ENCODE peak calls at places on chromosome 19, in nine cellular contexts. Q is endodermal cell, D is aorta, S is adrenal gland, W is hepatocyte, V is right atrium auricular region, Z is ascending aorta, I is colonic mucosa, X is left ventricle myocardium inferior. A is an unnamed sample.
A peak's percentile ranks its signal among the peaks of the same experiment; 100 is the strongest.

GRCh38 chr19:11373166-11373884 is 1.1 kb upstream of the SWSAP1 start:
- DNase-seq in I (no peak), V (no peak), D (no peak), S (no peak), X (no peak), Z (no peak), W (peak; percentile 81), Q (peak; percentile 89), A (peak; percentile 56)

GRCh38 chr19:48629599-48630288 is 7.4 kb downstream of the DBP start:
- DNase-seq in Z (no peak), S (peak; percentile 97), V (peak; percentile 76), W (peak; percentile 79), X (peak; percentile 54), D (peak; percentile 65), I (peak; percentile 92), Q (peak; percentile 99), A (no peak)

GRCh38 chr19:19823916-19824315 is 2.4 kb upstream of the ZNF506 start:
- DNase-seq in V (no peak), S (no peak), X (no peak), Q (no peak), W (no peak), Z (no peak), D (no peak), I (no peak), A (no peak)

GRCh38 chr19:29489182-29489951 is 36.4 kb upstream of the VSTM2B start:
- DNase-seq in Z (no peak), S (no peak), W (no peak), X (no peak), I (no peak), D (no peak), V (no peak), Q (peak; percentile 22), A (no peak)

GRCh38 chr19:48837586-48838191 is 1.4 kb upstream of the HSD17B14 start:
- DNase-seq in X (no peak), Q (peak; percentile 60), V (no peak), Z (no peak), I (no peak), W (no peak), S (no peak), D (no peak), A (no peak)

GRCh38 chr19:4633140-4633967 is 6.0 kb upstream of the TNFAIP8L1 start:
- DNase-seq in V (peak; percentile 65), W (peak; percentile 68), D (peak; percentile 83), I (peak; percentile 69), S (peak; percentile 78), X (peak; percentile 58), Q (peak; percentile 91), Z (peak; percentile 78), A (peak; percentile 80)

GRCh38 chr19:40702337-40703012 is 12.0 kb upstream of the NUMBL start:
- DNase-seq in X (peak; percentile 66), I (no peak), Q (peak; percentile 92), Z (no peak), W (peak; percentile 66), S (no peak), V (no peak), D (no peak), A (peak; percentile 57)

GRCh38 chr19:56601375-56601774 is 6.3 kb downstream of the ZNF71 start:
- DNase-seq in I (no peak), V (no peak), X (no peak), D (no peak), Z (no peak), S (no peak), W (no peak), Q (no peak), A (no peak)

GRCh38 chr19:4278460-4278901 is 585 bp upstream of the SHD start:
- DNase-seq in S (no peak), I (no peak), Z (no peak), Q (no peak), D (no peak), W (no peak), X (no peak), V (no peak), A (no peak)

GRCh38 chr19:3304871-3305423 is 61.4 kb upstream of the NFIC start:
- DNase-seq in I (peak; percentile 83), W (peak; percentile 77), D (peak; percentile 77), X (peak; percentile 63), Z (peak; percentile 81), S (peak; percentile 71), Q (peak; percentile 91), V (peak; percentile 72), A (peak; percentile 78)

GRCh38 chr19:33052352-33052972 is 12.2 kb downstream of the RHPN2 start:
- DNase-seq in I (peak; percentile 72), X (no peak), W (peak; percentile 69), V (no peak), Z (no peak), Q (no peak), S (no peak), D (no peak), A (peak; percentile 54)

GRCh38 chr19:47141695-47142094 is 11.1 kb downstream of the SAE1 start:
- DNase-seq in S (no peak), I (no peak), D (no peak), X (no peak), W (no peak), Z (no peak), V (no peak), Q (no peak), A (no peak)

GRCh38 chr19:28636706-28637105 is 576.2 kb downstream of the UQCRFS1 start:
- DNase-seq in X (no peak), V (no peak), Q (no peak), S (no peak), Z (no peak), I (no peak), W (no peak), D (no peak), A (no peak)

GRCh38 chr19:48683349-48683748 is 10.5 kb upstream of the NTN5 start:
- DNase-seq in X (peak; percentile 66), D (peak; percentile 63), W (no peak), Z (no peak), S (no peak), I (no peak), V (peak; percentile 64), Q (no peak), A (no peak)

DNA sequence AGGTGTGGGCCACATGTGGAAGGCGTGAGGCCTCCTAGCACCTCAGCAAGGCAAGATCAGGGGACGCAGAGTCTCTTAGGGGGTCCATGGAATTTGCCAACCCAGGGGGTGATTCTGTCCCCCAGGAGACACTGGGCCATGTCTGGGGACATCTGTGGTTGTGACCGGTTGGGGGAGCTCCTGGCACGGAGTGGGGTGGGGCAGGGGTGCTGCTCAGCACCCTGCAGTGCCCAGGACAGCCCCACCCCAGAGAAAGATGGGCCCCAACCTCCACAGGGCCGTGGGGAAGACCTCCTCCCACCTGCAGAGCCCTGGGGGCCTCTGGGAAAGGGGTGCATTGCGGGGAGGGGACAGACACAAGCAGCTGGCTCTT is 4.0 kb downstream of the MKNK2 start:
- DNase-seq in Q (no peak), S (peak; percentile 20), W (no peak), I (no peak), V (no peak), Z (no peak), X (no peak), D (no peak), A (peak; percentile 22)
- H3K4me1 ChIP-seq in Q (peaks cover 14% of the 10 kb centered on the region), S (peaks cover 77% of the 10 kb centered on the region), W (peaks cover 39% of the 10 kb centered on the region), I (peaks cover 42% of the 10 kb centered on the region), V (peaks cover 84% of the 10 kb centered on the region), Z (peaks cover 50% of the 10 kb centered on the region), X (peaks cover 96% of the 10 kb centered on the region), D (peaks cover 4% of the 10 kb centered on the region), A (peaks cover 85% of the 10 kb centered on the region)

GRCh38 chr19:13956365-13956744 is 4.0 kb downstream of the DCAF15 start:
- DNase-seq in Z (no peak), I (no peak), S (no peak), Q (no peak), X (no peak), W (peak; percentile 2), D (no peak), V (no peak), A (no peak)

GRCh38 chr19:13955662-13956364 is 3.5 kb downstream of the DCAF15 start:
- DNase-seq in X (no peak), D (no peak), S (no peak), I (no peak), V (no peak), Z (no peak), W (peak; percentile 3), Q (no peak), A (no peak)

GRCh38 chr19:13953021-13953531 is 767 bp downstream of the DCAF15 start:
- DNase-seq in I (peak; percentile 80), V (no peak), W (peak; percentile 59), X (no peak), Z (no peak), D (no peak), Q (peak; percentile 70), S (no peak), A (no peak)

GRCh38 chr19:13952154-13953020 is at the start of gene DCAF15:
- DNase-seq in V (peak; percentile 100), Z (peak; percentile 100), D (peak; percentile 100), X (peak; percentile 99), W (peak; percentile 100), Q (peak; percentile 99), I (peak; percentile 99), S (peak; percentile 100), A (peak; percentile 99)

GRCh38 chr19:13954185-13954584 is 1.9 kb downstream of the DCAF15 start:
- DNase-seq in Z (no peak), D (no peak), V (no peak), S (no peak), Q (no peak), I (no peak), X (no peak), W (no peak), A (no peak)
- H3K4me1 ChIP-seq in Z (peaks cover 6% of the 10 kb centered on the region), D (no peaks in the 10 kb centered on the region), V (peaks cover 38% of the 10 kb centered on the region), S (peaks cover 10% of the 10 kb centered on the region), Q (no peaks in the 10 kb centered on the region), I (peaks cover 9% of the 10 kb centered on the region), X (peaks cover 49% of the 10 kb centered on the region), W (peaks cover 5% of the 10 kb centered on the region), A (peaks cover 11% of the 10 kb centered on the region)

GRCh38 chr19:8666814-8667405 is 31.7 kb downstream of the ACTL9 start:
- DNase-seq in I (no peak), W (no peak), Q (no peak), Z (no peak), S (no peak), D (no peak), X (no peak), V (no peak), A (no peak)
- H3K4me1 ChIP-seq in I (no peaks in the 10 kb centered on the region), W (no peaks in the 10 kb centered on the region), Q (no peaks in the 10 kb centered on the region), Z (no peaks in the 10 kb centered on the region), S (no peaks in the 10 kb centered on the region), D (no peaks in the 10 kb centered on the region), X (no peaks in the 10 kb centered on the region), V (no peaks in the 10 kb centered on the region), A (no peaks in the 10 kb centered on the region)

GRCh38 chr19:18507727-18508440 is 14.0 kb downstream of the ELL start:
- DNase-seq in Q (no peak), I (peak; percentile 50), D (no peak), X (peak; percentile 55), V (no peak), Z (no peak), S (no peak), W (no peak), A (no peak)

GRCh38 chr19:18510216-18510615 is 11.7 kb downstream of the ELL start:
- DNase-seq in Z (no peak), X (no peak), Q (no peak), D (no peak), V (no peak), W (no peak), S (no peak), I (no peak), A (no peak)

GRCh38 chr19:18506545-18506944 is 15.3 kb downstream of the ELL start:
- DNase-seq in D (no peak), W (no peak), X (no peak), Q (no peak), I (no peak), Z (no peak), V (no peak), S (no peak), A (no peak)

GRCh38 chr19:18507021-18507726 is 14.7 kb downstream of the ELL start:
- DNase-seq in V (no peak), S (peak; percentile 78), D (no peak), Q (no peak), X (peak; percentile 65), W (no peak), I (peak; percentile 67), Z (no peak), A (no peak)

GRCh38 chr19:18508585-18508984 is 13.3 kb downstream of the ELL start:
- DNase-seq in X (no peak), V (no peak), D (no peak), Q (no peak), W (no peak), S (no peak), Z (no peak), I (no peak), A (no peak)
- H3K4me1 ChIP-seq in X (peaks cover 91% of the 10 kb centered on the region), V (peaks cover 93% of the 10 kb centered on the region), D (peaks cover 9% of the 10 kb centered on the region), Q (peaks cover 23% of the 10 kb centered on the region), W (peaks cover 40% of the 10 kb centered on the region), S (peaks cover 30% of the 10 kb centered on the region), Z (peaks cover 36% of the 10 kb centered on the region), I (peaks cover 52% of the 10 kb centered on the region), A (peaks cover 64% of the 10 kb centered on the region)

A was measured in body of pancreas.